ENCODE peak calls at places on chromosome 6, in ten cellular contexts. H, S, P, C, W, T, Y, M, E and F are unnamed samples.
A peak's percentile ranks its signal among the peaks of the same experiment; 100 is the strongest.

GRCh38 chr6:36052092-36052491 is 24.5 kb downstream of the MAPK14 start:
- DNase-seq in C (no peak), M (no peak), T (no peak), E (no peak), W (no peak), S (no peak), Y (no peak), P (no peak), H (no peak), F (no peak)

GRCh38 chr6:2688416-2689064 is 62.2 kb downstream of the MYLK4 start:
- DNase-seq in C (no peak), P (no peak), M (no peak), S (peak; percentile 92), T (no peak), Y (no peak), W (no peak), E (no peak), H (no peak), F (no peak)

GRCh38 chr6:93721386-93722048 is 302.2 kb upstream of the EPHA7 start:
- DNase-seq in E (no peak), P (no peak), C (no peak), H (no peak), S (peak; percentile 6), M (no peak), W (no peak), T (no peak), Y (no peak), F (no peak)

GRCh38 chr6:6684365-6684833 is 95.9 kb downstream of the LY86 start:
- DNase-seq in H (no peak), E (no peak), C (peak; percentile 77), T (no peak), M (no peak), S (no peak), Y (no peak), W (no peak), P (no peak), F (no peak)

GRCh38 chr6:159042003-159042823 is 2.6 kb downstream of the TAGAP start:
- DNase-seq in T (peak; percentile 94), P (peak; percentile 35), E (no peak), M (peak; percentile 77), Y (no peak), C (peak; percentile 83), W (peak; percentile 79), S (peak; percentile 44), H (peak; percentile 59), F (peak; percentile 69)

GRCh38 chr6:35035481-35036030 is 105.6 kb downstream of the TCP11 start:
- DNase-seq in S (no peak), W (no peak), P (no peak), Y (no peak), M (no peak), T (no peak), H (no peak), E (no peak), C (no peak), F (no peak)

GRCh38 chr6:148997863-148998262 is 251.0 kb downstream of the UST start:
- DNase-seq in C (no peak), H (no peak), S (peak; percentile 67), M (no peak), P (no peak), E (no peak), T (no peak), Y (no peak), W (no peak), F (no peak)

GRCh38 chr6:3473773-3474172 is 16.9 kb upstream of the SLC22A23 start:
- DNase-seq in Y (no peak), T (no peak), W (no peak), M (no peak), E (no peak), C (no peak), P (no peak), H (no peak), S (no peak), F (no peak)

GRCh38 chr6:142945446-142946180 is 637 bp upstream of the HIVEP2 start:
- DNase-seq in E (no peak), T (peak; percentile 69), Y (peak; percentile 77), W (peak; percentile 63), C (peak; percentile 53), M (peak; percentile 49), H (peak; percentile 43), P (no peak), S (no peak), F (peak; percentile 57)

DNA sequence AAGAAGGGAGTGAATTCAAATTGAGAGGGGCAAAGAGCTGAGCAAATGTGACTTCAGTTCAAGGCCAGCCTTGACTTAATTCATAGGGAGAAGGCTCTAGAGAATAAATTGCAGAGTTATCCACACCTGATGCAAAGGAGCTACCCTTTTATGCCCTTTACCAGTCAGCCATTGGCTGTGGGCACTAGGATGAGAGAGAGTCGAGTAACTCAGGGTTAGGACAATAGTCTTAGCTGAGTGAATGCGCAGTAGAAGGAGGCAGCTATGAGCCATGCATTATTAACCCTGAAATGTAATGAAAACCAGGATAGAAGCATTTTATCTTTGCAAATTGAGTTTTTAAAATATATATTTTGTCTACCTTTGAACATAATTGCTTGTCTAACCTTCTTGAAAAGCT is 63.0 kb upstream of the TINAG start:
- DNase-seq in E (no peak), P (no peak), M (no peak), S (no peak), W (no peak), T (no peak), C (no peak), Y (no peak), H (no peak), F (no peak)
- H3K9me3 ChIP-seq in E (no peaks in the 10 kb centered on the region), P (no peaks in the 10 kb centered on the region), M (no peaks in the 10 kb centered on the region), S (no peaks in the 10 kb centered on the region), W (no peaks in the 10 kb centered on the region), T (no peaks in the 10 kb centered on the region), C (no peaks in the 10 kb centered on the region), Y (no peaks in the 10 kb centered on the region), H (no peaks in the 10 kb centered on the region), F (no peaks in the 10 kb centered on the region)

GRCh38 chr6:108477034-108477433 is 83.7 kb upstream of the FOXO3 start:
- DNase-seq in H (no peak), P (no peak), M (no peak), T (no peak), W (no peak), S (no peak), C (no peak), E (no peak), Y (no peak), F (no peak)
- H3K9me3 ChIP-seq in H (no peaks in the 10 kb centered on the region), P (no peaks in the 10 kb centered on the region), M (peaks cover 2% of the 10 kb centered on the region), T (no peaks in the 10 kb centered on the region), W (no peaks in the 10 kb centered on the region), S (no peaks in the 10 kb centered on the region), C (no peaks in the 10 kb centered on the region), E (no peaks in the 10 kb centered on the region), Y (peaks cover 3% of the 10 kb centered on the region), F (no peaks in the 10 kb centered on the region)

GRCh38 chr6:45970326-45970725 is 45.3 kb downstream of the CLIC5 start:
- DNase-seq in P (no peak), H (no peak), E (no peak), T (no peak), S (peak; percentile 5), M (no peak), C (no peak), W (peak; percentile 45), Y (no peak), F (no peak)
- H3K9me3 ChIP-seq in P (peaks cover under 1% of the 10 kb centered on the region), H (no peaks in the 10 kb centered on the region), E (no peaks in the 10 kb centered on the region), T (no peaks in the 10 kb centered on the region), S (no peaks in the 10 kb centered on the region), M (no peaks in the 10 kb centered on the region), C (no peaks in the 10 kb centered on the region), W (no peaks in the 10 kb centered on the region), Y (peaks cover 2% of the 10 kb centered on the region), F (no peaks in the 10 kb centered on the region)

DNA sequence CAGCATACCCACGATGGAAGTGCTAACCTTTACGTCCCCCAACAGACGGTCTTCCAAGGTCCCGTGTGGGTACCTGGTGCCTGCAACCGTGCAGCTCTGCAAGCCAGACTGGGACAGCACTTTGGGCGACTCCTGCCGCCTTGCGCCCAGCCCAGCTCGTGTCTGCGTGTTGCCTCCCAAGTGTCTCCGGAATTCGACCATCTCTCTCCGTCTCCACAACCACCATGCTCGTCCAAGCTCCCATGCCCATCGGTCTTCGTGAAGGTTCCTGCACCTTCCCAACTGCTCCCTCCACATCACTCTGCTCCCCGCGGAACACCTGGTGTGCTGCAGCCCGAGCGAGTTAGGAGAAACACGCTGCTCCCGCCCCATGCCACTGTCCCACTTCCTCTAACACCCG is 173.2 kb upstream of the AFDN start:
- DNase-seq in H (no peak), P (no peak), E (no peak), S (no peak), Y (peak; percentile 26), C (no peak), M (no peak), W (no peak), T (no peak), F (no peak)
- H3K9me3 ChIP-seq in H (no peaks in the 10 kb centered on the region), P (no peaks in the 10 kb centered on the region), E (no peaks in the 10 kb centered on the region), S (peaks cover 6% of the 10 kb centered on the region), Y (no peaks in the 10 kb centered on the region), C (peaks cover 7% of the 10 kb centered on the region), M (peaks cover 6% of the 10 kb centered on the region), W (no peaks in the 10 kb centered on the region), T (no peaks in the 10 kb centered on the region), F (no peaks in the 10 kb centered on the region)

GRCh38 chr6:39947611-39948068 is 13.4 kb upstream of the MOCS1 start:
- DNase-seq in H (no peak), M (no peak), T (no peak), S (no peak), Y (no peak), C (no peak), W (no peak), E (no peak), P (no peak), F (no peak)
- H3K9me3 ChIP-seq in H (no peaks in the 10 kb centered on the region), M (no peaks in the 10 kb centered on the region), T (no peaks in the 10 kb centered on the region), S (no peaks in the 10 kb centered on the region), Y (no peaks in the 10 kb centered on the region), C (no peaks in the 10 kb centered on the region), W (no peaks in the 10 kb centered on the region), E (no peaks in the 10 kb centered on the region), P (no peaks in the 10 kb centered on the region), F (no peaks in the 10 kb centered on the region)

GRCh38 chr6:22621701-22622100 is 52.3 kb downstream of the HDGFL1 start:
- DNase-seq in E (no peak), P (no peak), T (no peak), S (no peak), Y (no peak), H (no peak), C (no peak), W (no peak), M (no peak), F (no peak)

GRCh38 chr6:22621028-22621427 is 51.7 kb downstream of the HDGFL1 start:
- DNase-seq in W (no peak), H (no peak), Y (no peak), P (no peak), C (no peak), E (no peak), T (no peak), M (no peak), S (no peak), F (no peak)

GRCh38 chr6:22627644-22628043 is 58.3 kb downstream of the HDGFL1 start:
- DNase-seq in Y (no peak), P (no peak), M (no peak), S (no peak), T (no peak), H (no peak), W (no peak), C (no peak), E (no peak), F (no peak)

DNA sequence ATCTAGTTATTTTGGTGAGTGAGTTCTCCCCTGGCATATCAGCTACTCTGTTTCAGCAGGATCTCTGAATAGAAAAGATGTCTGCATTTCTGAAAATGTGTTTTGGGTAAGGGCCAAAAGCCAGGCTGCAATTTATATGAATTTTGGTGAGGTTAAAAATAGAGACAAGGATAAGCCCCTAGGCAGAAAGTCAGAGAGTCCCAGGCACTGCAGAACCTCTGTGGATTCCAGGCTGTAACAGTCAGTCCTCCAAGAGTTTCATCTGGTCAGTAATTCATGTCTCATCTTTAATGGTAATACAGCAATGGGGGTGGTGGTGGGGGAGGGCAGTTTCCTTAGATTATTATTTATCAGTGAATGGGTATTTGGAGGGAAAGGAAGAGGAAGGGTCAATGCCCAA is 53.0 kb downstream of the HDGFL1 start:
- DNase-seq in P (no peak), S (no peak), T (no peak), E (no peak), Y (no peak), C (no peak), H (no peak), M (no peak), W (no peak), F (no peak)
- H3K9me3 ChIP-seq in P (no peaks in the 10 kb centered on the region), S (no peaks in the 10 kb centered on the region), T (no peaks in the 10 kb centered on the region), E (no peaks in the 10 kb centered on the region), Y (no peaks in the 10 kb centered on the region), C (peaks cover under 1% of the 10 kb centered on the region), H (no peaks in the 10 kb centered on the region), M (no peaks in the 10 kb centered on the region), W (peaks cover 7% of the 10 kb centered on the region), F (no peaks in the 10 kb centered on the region)